ENCODE peak calls at places on chromosomes 7 and 10, in seven cellular contexts. One of them, this sample, is unnamed.

GRCh38 chr10:117627561-117627960 is 85.0 kb downstream of the EMX2 start:
- DNase-seq in IMR-90: no peak
- DNase-seq in trophoblast cell: no peak
- DNase-seq in mesenchymal stem cell: no peak
- DNase-seq in H1: peak; percentile 26
- DNase-seq in neuronal stem cell: no peak
- DNase-seq in mesendoderm: no peak
- DNase-seq in this sample: no peak

GRCh38 chr10:95133997-95134396 is 60.0 kb upstream of the ACSM6 start:
- DNase-seq in H1: no peak
- DNase-seq in neuronal stem cell: no peak
- DNase-seq in mesendoderm: no peak
- DNase-seq in trophoblast cell: no peak
- DNase-seq in mesenchymal stem cell: no peak
- DNase-seq in IMR-90: no peak
- DNase-seq in this sample: no peak

GRCh38 chr10:93821051-93821772 is 63.5 kb downstream of the LGI1 start:
- DNase-seq in trophoblast cell: peak; percentile 65
- DNase-seq in mesenchymal stem cell: peak; percentile 79
- DNase-seq in H1: no peak
- DNase-seq in IMR-90: peak; percentile 58
- DNase-seq in neuronal stem cell: peak; percentile 12
- DNase-seq in mesendoderm: peak; percentile 62
- DNase-seq in this sample: no peak

GRCh38 chr10:22737587-22737986 is 23.2 kb upstream of the PIP4K2A start:
- DNase-seq in trophoblast cell: peak; percentile 62
- DNase-seq in neuronal stem cell: no peak
- DNase-seq in H1: no peak
- DNase-seq in mesenchymal stem cell: peak; percentile 84
- DNase-seq in IMR-90: peak; percentile 81
- DNase-seq in mesendoderm: no peak
- DNase-seq in this sample: no peak

GRCh38 chr10:96833220-96834001 is 1.3 kb downstream of the LCOR start:
- DNase-seq in mesenchymal stem cell: peak; percentile 56
- DNase-seq in IMR-90: peak; percentile 23
- DNase-seq in H1: peak; percentile 55
- DNase-seq in neuronal stem cell: peak; percentile 69
- DNase-seq in mesendoderm: peak; percentile 71
- DNase-seq in trophoblast cell: peak; percentile 20
- DNase-seq in this sample: peak; percentile 41

GRCh38 chr10:111142082-111142481 is 65.3 kb downstream of the ADRA2A start:
- DNase-seq in IMR-90: no peak
- DNase-seq in H1: no peak
- DNase-seq in mesendoderm: peak; percentile 9
- DNase-seq in neuronal stem cell: no peak
- DNase-seq in trophoblast cell: no peak
- DNase-seq in mesenchymal stem cell: no peak
- DNase-seq in this sample: peak; percentile 43

GRCh38 chr10:29712108-29712507 is 77.3 kb upstream of the SVIL start:
- DNase-seq in IMR-90: peak; percentile 71
- DNase-seq in mesenchymal stem cell: no peak
- DNase-seq in mesendoderm: peak; percentile 74
- DNase-seq in H1: no peak
- DNase-seq in neuronal stem cell: no peak
- DNase-seq in trophoblast cell: peak; percentile 30
- DNase-seq in this sample: peak; percentile 71

GRCh38 chr10:48277093-48277492 is 2.6 kb upstream of the FRMPD2 start:
- DNase-seq in IMR-90: no peak
- DNase-seq in H1: no peak
- DNase-seq in mesenchymal stem cell: no peak
- DNase-seq in trophoblast cell: no peak
- DNase-seq in mesendoderm: no peak
- DNase-seq in neuronal stem cell: no peak
- DNase-seq in this sample: no peak

GRCh38 chr10:4127518-4128315 is 342.7 kb upstream of the KLF6 start:
- DNase-seq in mesenchymal stem cell: no peak
- DNase-seq in H1: no peak
- DNase-seq in neuronal stem cell: no peak
- DNase-seq in IMR-90: no peak
- DNase-seq in trophoblast cell: peak; percentile 7
- DNase-seq in mesendoderm: peak; percentile 35
- DNase-seq in this sample: no peak

GRCh38 chr7:105685099-105685609 is 103.9 kb upstream of the EFCAB10 start:
- DNase-seq in trophoblast cell: no peak
- DNase-seq in mesendoderm: no peak
- DNase-seq in H1: no peak
- DNase-seq in neuronal stem cell: no peak
- DNase-seq in IMR-90: peak; percentile 59
- DNase-seq in mesenchymal stem cell: no peak
- DNase-seq in this sample: no peak

GRCh38 chr7:4882169-4882741 is 1.3 kb downstream of the RADIL start:
- DNase-seq in mesendoderm: peak; percentile 83
- DNase-seq in neuronal stem cell: peak; percentile 45
- DNase-seq in mesenchymal stem cell: peak; percentile 63
- DNase-seq in trophoblast cell: peak; percentile 60
- DNase-seq in IMR-90: peak; percentile 59
- DNase-seq in H1: peak; percentile 60
- DNase-seq in this sample: peak; percentile 71

GRCh38 chr7:38702002-38702535 is 70.9 kb upstream of the AMPH start:
- DNase-seq in trophoblast cell: no peak
- DNase-seq in H1: no peak
- DNase-seq in mesenchymal stem cell: no peak
- DNase-seq in neuronal stem cell: no peak
- DNase-seq in IMR-90: no peak
- DNase-seq in mesendoderm: no peak
- DNase-seq in this sample: no peak

GRCh38 chr10:35011771-35012191 is 78.4 kb downstream of the CUL2 start:
- DNase-seq in mesenchymal stem cell: no peak
- DNase-seq in mesendoderm: no peak
- DNase-seq in IMR-90: peak; percentile 74
- DNase-seq in neuronal stem cell: no peak
- DNase-seq in trophoblast cell: no peak
- DNase-seq in H1: no peak
- DNase-seq in this sample: no peak

GRCh38 chr10:62858364-62858763 is 42.2 kb upstream of the EGR2 start:
- DNase-seq in neuronal stem cell: no peak
- DNase-seq in H1: no peak
- DNase-seq in trophoblast cell: no peak
- DNase-seq in mesendoderm: peak; percentile 7
- DNase-seq in mesenchymal stem cell: no peak
- DNase-seq in IMR-90: peak; percentile 3
- DNase-seq in this sample: peak; percentile 46

GRCh38 chr7:29588900-29589696 is 25.5 kb downstream of the PRR15 start:
- DNase-seq in trophoblast cell: peak; percentile 73
- DNase-seq in H1: peak; percentile 71
- DNase-seq in mesenchymal stem cell: peak; percentile 30
- DNase-seq in IMR-90: peak; percentile 22
- DNase-seq in neuronal stem cell: no peak
- DNase-seq in mesendoderm: peak; percentile 63
- DNase-seq in this sample: peak; percentile 66

GRCh38 chr7:22597845-22598244 is 97.9 kb upstream of the STEAP1B start:
- DNase-seq in H1: no peak
- DNase-seq in neuronal stem cell: no peak
- DNase-seq in mesenchymal stem cell: peak; percentile 90
- DNase-seq in IMR-90: peak; percentile 90
- DNase-seq in mesendoderm: no peak
- DNase-seq in trophoblast cell: peak; percentile 47
- DNase-seq in this sample: no peak

DNA sequence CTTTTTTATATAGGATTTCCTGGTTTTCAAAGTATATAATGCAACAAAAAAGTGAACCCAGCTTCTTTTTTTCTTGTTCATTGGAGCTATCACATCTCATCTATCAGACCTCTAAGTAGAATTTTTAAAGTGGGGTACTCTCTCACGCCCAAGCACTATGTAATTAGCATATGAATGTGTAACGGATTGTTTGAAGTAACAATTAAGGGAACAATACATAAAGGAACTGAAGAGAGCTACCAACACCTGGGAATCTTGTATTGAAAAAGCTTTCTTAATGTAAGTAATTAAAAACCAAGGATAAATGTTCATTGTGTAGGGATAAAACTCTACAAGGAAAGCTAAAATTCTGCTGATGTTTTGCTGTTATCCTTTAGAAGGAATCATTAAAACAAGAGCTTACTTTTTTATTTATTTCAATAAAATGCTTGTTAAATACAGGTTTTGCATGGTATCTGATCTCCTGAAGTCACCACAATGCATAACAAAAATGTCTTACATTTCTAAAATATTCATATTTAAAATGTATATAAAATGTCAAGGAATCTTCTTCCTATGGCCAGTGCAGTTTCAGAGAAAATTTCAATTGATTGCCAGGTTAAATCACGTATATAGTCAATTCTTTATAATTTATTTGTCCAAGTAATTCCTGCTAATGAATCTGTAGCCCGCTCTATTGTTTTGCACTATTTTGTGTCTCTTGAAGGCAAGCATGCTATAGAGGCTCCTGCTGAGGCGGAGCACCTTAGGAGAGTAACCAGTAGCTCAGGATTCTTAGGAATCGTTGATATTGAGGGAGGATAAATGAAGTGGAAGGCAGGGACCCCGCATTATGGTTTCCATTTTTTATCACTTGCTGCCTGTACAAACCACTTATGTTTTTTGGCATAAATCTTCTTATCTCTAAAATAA is 51.6 kb downstream of the PTPRZ1 start:
- DNase-seq in IMR-90: no peak
- DNase-seq in mesendoderm: no peak
- DNase-seq in mesenchymal stem cell: no peak
- DNase-seq in trophoblast cell: no peak
- DNase-seq in neuronal stem cell: peak; percentile 54
- DNase-seq in H1: no peak
- DNase-seq in this sample: no peak
- H3K23ac ChIP-seq in IMR-90: no peak overlapping the region
- H3K23ac ChIP-seq in mesendoderm: no peak overlapping the region
- H3K23ac ChIP-seq in mesenchymal stem cell: no peak overlapping the region
- H3K23ac ChIP-seq in trophoblast cell: no peak overlapping the region
- H3K23ac ChIP-seq in neuronal stem cell: no peak overlapping the region
- H3K23ac ChIP-seq in H1: no peak overlapping the region
- H3K23ac ChIP-seq in this sample: no peak overlapping the region

GRCh38 chr7:31540786-31541185 is 26.9 kb downstream of the ITPRID1 start:
- DNase-seq in H1: no peak
- DNase-seq in trophoblast cell: peak; percentile 95
- DNase-seq in neuronal stem cell: no peak
- DNase-seq in IMR-90: no peak
- DNase-seq in mesendoderm: no peak
- DNase-seq in mesenchymal stem cell: no peak
- DNase-seq in this sample: no peak

GRCh38 chr7:31550432-31550831 is 36.5 kb downstream of the ITPRID1 start:
- DNase-seq in mesendoderm: no peak
- DNase-seq in trophoblast cell: no peak
- DNase-seq in neuronal stem cell: no peak
- DNase-seq in mesenchymal stem cell: no peak
- DNase-seq in H1: no peak
- DNase-seq in IMR-90: no peak
- DNase-seq in this sample: no peak

GRCh38 chr7:31549621-31550020 is 35.7 kb downstream of the ITPRID1 start:
- DNase-seq in trophoblast cell: peak; percentile 42
- DNase-seq in mesendoderm: no peak
- DNase-seq in IMR-90: no peak
- DNase-seq in neuronal stem cell: no peak
- DNase-seq in H1: no peak
- DNase-seq in mesenchymal stem cell: no peak
- DNase-seq in this sample: no peak

DNA sequence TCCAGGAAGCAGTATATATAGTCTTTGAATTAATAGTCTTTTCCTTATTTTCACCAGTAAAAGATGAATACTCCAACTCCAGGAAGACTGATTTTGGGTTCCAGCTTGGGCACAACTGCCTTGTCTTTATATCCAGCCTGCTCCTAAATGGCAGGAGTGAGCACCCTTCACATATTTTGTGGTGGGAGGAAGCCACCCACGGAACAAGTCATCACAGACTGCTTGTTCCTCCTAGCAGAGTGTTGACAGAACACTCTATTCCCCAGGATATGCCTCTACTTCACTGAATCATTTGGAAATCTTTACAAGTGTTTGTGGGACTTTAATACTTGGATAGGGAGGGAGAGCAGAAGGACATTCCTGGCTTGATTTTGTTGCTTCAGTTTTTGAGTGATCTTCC is 31.7 kb downstream of the ITPRID1 start:
- DNase-seq in IMR-90: no peak
- DNase-seq in neuronal stem cell: no peak
- DNase-seq in trophoblast cell: no peak
- DNase-seq in H1: no peak
- DNase-seq in mesendoderm: no peak
- DNase-seq in mesenchymal stem cell: no peak
- DNase-seq in this sample: no peak
- H3K23ac ChIP-seq in IMR-90: no peak overlapping the region
- H3K23ac ChIP-seq in neuronal stem cell: no peak overlapping the region
- H3K23ac ChIP-seq in trophoblast cell: no peak overlapping the region
- H3K23ac ChIP-seq in H1: no peak overlapping the region
- H3K23ac ChIP-seq in mesendoderm: no peak overlapping the region
- H3K23ac ChIP-seq in mesenchymal stem cell: no peak overlapping the region
- H3K23ac ChIP-seq in this sample: no peak overlapping the region

DNA sequence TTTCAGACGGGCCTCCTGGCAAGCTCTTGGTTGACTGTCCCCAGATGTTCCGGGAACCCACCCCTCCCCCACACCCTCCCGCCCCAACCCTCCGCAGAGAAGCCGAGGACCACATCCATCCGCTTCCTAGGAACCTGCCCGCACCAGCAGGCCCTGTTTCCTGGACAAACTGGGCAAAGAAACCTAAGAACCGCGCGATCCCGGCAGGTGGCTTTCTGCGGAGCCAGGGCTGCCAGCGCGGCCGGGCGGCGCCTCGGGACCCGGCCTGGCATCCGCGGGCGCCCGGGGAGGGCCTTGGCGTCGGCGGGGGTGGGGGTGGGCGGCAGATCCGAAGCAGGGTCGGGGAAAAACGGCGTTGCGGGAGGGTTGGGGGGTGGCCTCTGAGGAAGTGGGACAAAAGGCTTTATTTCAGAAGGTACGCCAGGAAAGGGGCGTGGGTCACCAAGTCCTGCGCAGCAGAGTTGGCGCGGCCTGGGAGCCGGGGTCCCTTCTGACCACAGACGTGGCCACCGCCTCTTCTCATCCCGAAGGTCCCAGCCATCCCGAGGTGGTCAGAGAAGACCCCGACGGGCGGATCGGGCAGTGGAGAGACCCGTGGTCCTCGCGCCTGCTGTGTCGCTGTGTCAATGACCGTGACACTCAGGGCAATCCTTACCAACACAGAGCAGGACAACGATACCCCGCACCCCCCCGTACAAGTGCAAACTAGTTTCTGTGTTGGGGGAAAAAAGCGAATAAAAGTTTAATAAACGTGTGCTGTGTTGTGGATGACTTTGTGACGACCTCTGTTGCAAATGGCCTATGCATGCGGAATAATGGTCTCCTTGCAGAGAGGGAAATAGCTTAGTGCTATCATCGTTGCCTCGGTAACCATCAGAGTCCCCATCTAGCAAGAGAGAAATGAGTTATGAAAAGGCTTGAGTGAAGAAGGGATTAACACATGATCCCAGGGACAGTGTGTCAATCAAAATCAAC is 19.5 kb upstream of the GATA3 start:
- DNase-seq in trophoblast cell: no peak
- DNase-seq in IMR-90: no peak
- DNase-seq in neuronal stem cell: peak; percentile 39
- DNase-seq in H1: peak; percentile 52
- DNase-seq in mesenchymal stem cell: no peak
- DNase-seq in mesendoderm: peak; percentile 58
- DNase-seq in this sample: no peak
- H3K23ac ChIP-seq in trophoblast cell: no peak overlapping the region
- H3K23ac ChIP-seq in IMR-90: peak overlapping the region; percentile 69
- H3K23ac ChIP-seq in neuronal stem cell: no peak overlapping the region
- H3K23ac ChIP-seq in H1: no peak overlapping the region
- H3K23ac ChIP-seq in mesenchymal stem cell: no peak overlapping the region
- H3K23ac ChIP-seq in mesendoderm: peak overlapping the region; percentile 9
- H3K23ac ChIP-seq in this sample: no peak overlapping the region

GRCh38 chr10:124486635-124487034 is 25.0 kb downstream of the LHPP start:
- DNase-seq in trophoblast cell: peak; percentile 56
- DNase-seq in IMR-90: no peak
- DNase-seq in H1: no peak
- DNase-seq in neuronal stem cell: no peak
- DNase-seq in mesenchymal stem cell: no peak
- DNase-seq in mesendoderm: no peak
- DNase-seq in this sample: no peak
- H3K23ac ChIP-seq in trophoblast cell: no peak overlapping the region
- H3K23ac ChIP-seq in IMR-90: no peak overlapping the region
- H3K23ac ChIP-seq in H1: no peak overlapping the region
- H3K23ac ChIP-seq in neuronal stem cell: no peak overlapping the region
- H3K23ac ChIP-seq in mesenchymal stem cell: no peak overlapping the region
- H3K23ac ChIP-seq in mesendoderm: no peak overlapping the region
- H3K23ac ChIP-seq in this sample: no peak overlapping the region

This sample was measured in H9.